ENCODE peak calls at places on chromosomes 13 and 19, in four cellular contexts. W, S, P and Z are unnamed samples.

GRCh38 chr19:42277821-42278809 is 9.1 kb downstream of the CIC start:
- DNase-seq in W (no peak), P (no peak), S (no peak), Z (no peak)

GRCh38 chr19:38730731-38731589 is 13.3 kb downstream of the CAPN12 start:
- DNase-seq in P (no peak), W (no peak), S (no peak), Z (peak; percentile 52)

GRCh38 chr19:30029721-30030510 is 87.9 kb downstream of the URI1 start:
- DNase-seq in P (no peak), W (peak; percentile 2), S (no peak), Z (no peak)

GRCh38 chr19:572891-573825 is 762 bp downstream of the BSG start:
- DNase-seq in S (peak; percentile 29), P (peak; percentile 53), W (no peak), Z (peak; percentile 67)

GRCh38 chr13:32036762-32037161 is 5.2 kb downstream of the FRY start:
- DNase-seq in S (no peak), P (no peak), W (no peak), Z (no peak)

GRCh38 chr13:112970552-112971287 is 1.7 kb downstream of the MCF2L start:
- DNase-seq in S (no peak), P (no peak), W (no peak), Z (no peak)

GRCh38 chr19:10751109-10751972 is 33.5 kb downstream of the DNM2 start:
- DNase-seq in W (no peak), S (no peak), P (no peak), Z (no peak)

GRCh38 chr19:1769645-1769985 is 16.3 kb downstream of the ONECUT3 start:
- DNase-seq in P (no peak), W (no peak), S (no peak), Z (no peak)

GRCh38 chr13:36518707-36519106 is 86.4 kb downstream of the CCNA1 start:
- DNase-seq in S (no peak), P (no peak), W (no peak), Z (no peak)

GRCh38 chr13:51645154-51645650 is 60.9 kb downstream of the WDFY2 start:
- DNase-seq in P (no peak), W (no peak), S (peak; percentile 32), Z (no peak)

GRCh38 chr13:88014527-88014926 is 343.4 kb downstream of the SLITRK5 start:
- DNase-seq in P (no peak), W (no peak), S (no peak), Z (no peak)

GRCh38 chr19:18164072-18164471 is 9.5 kb upstream of the IFI30 start:
- DNase-seq in W (no peak), S (no peak), P (no peak), Z (no peak)

GRCh38 chr13:96650301-96650886 is 343.9 kb downstream of the OXGR1 start:
- DNase-seq in W (no peak), S (no peak), P (no peak), Z (no peak)

GRCh38 chr19:12792048-12792852 is 964 bp downstream of the JUNB start:
- DNase-seq in W (no peak), S (peak; percentile 86), P (peak; percentile 76), Z (peak; percentile 86)

GRCh38 chr13:33697936-33698335 is 120.0 kb upstream of the RFC3 start:
- DNase-seq in P (no peak), S (no peak), W (no peak), Z (no peak)

GRCh38 chr13:50732712-50733111 is 110.8 kb downstream of the DLEU7 start:
- DNase-seq in S (no peak), W (no peak), P (no peak), Z (no peak)

GRCh38 chr13:49495783-49496762 is at the start of gene PHF11:
- DNase-seq in P (peak; percentile 79), S (peak; percentile 91), W (no peak), Z (peak; percentile 88)

GRCh38 chr19:45774765-45775164 is 5.7 kb upstream of the SIX5 start:
- DNase-seq in P (no peak), S (no peak), W (no peak), Z (no peak)

GRCh38 chr19:47615230-47615629 is 6.3 kb downstream of the BICRA start:
- DNase-seq in W (no peak), S (no peak), P (no peak), Z (no peak)

GRCh38 chr13:111029957-111030609 is 85.0 kb upstream of the ARHGEF7 start:
- DNase-seq in S (no peak), W (no peak), P (no peak), Z (no peak)

GRCh38 chr13:42970824-42971669 is 21.0 kb downstream of the EPSTI1 start:
- DNase-seq in W (no peak), S (peak; percentile 63), P (no peak), Z (no peak)